ENCODE peak calls at places on chromosome 12, in five cellular contexts. C is Panc1, K is cardiac muscle cell, O is lower lobe of right lung, D is transverse colon. G is an unnamed sample. For H3K36me3, the result is how much of the 10 kb centered on the place peaks cover.

GRCh38 chr12:111636209-111636928 is 37.3 kb upstream of the ATXN2 start:
- DNase-seq in C (no peak), D (peak), K (peak), O (peak), G (no peak)

GRCh38 chr12:6363330-6364036 is 11.9 kb downstream of the SCNN1A start:
- DNase-seq in D (peak), C (no peak), O (peak), K (peak), G (peak)

GRCh38 chr12:48796976-48797375 is 8.1 kb upstream of the ADCY6 start:
- DNase-seq in D (no peak), K (no peak), C (no peak), O (no peak), G (no peak)

GRCh38 chr12:52321433-52321832 is 235 bp upstream of the KRT83 start:
- DNase-seq in C (no peak), O (no peak), D (no peak), K (no peak), G (no peak)

GRCh38 chr12:69290545-69291277 is 51.3 kb downstream of the CPSF6 start:
- DNase-seq in D (peak), O (peak), C (peak), K (peak), G (no peak)

GRCh38 chr12:131795064-131795463 is 33.1 kb upstream of the MMP17 start:
- DNase-seq in O (no peak), K (no peak), C (no peak), D (no peak), G (no peak)

GRCh38 chr12:114476159-114476558 is 70.2 kb upstream of the TBX5 start:
- DNase-seq in O (no peak), K (peak), D (no peak), C (no peak), G (no peak)

GRCh38 chr12:113051759-113052158 is 4.8 kb upstream of the DTX1 start:
- DNase-seq in C (no peak), O (no peak), D (no peak), K (no peak), G (no peak)

GRCh38 chr12:112577473-112578334 is 159.0 kb downstream of the PTPN11 start:
- DNase-seq in K (no peak), C (no peak), D (no peak), O (no peak), G (no peak)

DNA sequence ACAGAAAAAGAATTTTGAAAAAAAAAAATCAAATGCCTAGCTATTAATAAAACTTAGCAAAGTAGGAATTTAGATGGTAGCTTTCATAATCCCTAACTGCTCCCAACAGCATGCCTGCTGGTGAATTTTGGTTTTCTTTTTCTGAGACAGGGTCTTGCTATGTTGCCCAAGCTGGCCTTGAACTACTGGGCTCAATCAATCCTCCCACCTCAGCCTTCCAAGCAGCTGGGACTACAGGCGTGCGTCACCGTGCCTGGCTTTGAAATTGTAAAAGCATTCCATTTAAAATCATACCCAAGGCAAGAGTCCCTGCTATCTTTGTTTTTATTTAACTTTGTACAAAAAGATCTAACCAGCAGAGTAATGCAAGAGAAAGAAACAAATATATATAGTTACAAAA is 20.7 kb downstream of the FBXO21 start:
- DNase-seq in K (no peak), O (no peak), D (no peak), C (no peak), G (no peak)
- H3K36me3 ChIP-seq in K (half or more), O (half or more), D (half or more), C (under half), G (half or more)

DNA sequence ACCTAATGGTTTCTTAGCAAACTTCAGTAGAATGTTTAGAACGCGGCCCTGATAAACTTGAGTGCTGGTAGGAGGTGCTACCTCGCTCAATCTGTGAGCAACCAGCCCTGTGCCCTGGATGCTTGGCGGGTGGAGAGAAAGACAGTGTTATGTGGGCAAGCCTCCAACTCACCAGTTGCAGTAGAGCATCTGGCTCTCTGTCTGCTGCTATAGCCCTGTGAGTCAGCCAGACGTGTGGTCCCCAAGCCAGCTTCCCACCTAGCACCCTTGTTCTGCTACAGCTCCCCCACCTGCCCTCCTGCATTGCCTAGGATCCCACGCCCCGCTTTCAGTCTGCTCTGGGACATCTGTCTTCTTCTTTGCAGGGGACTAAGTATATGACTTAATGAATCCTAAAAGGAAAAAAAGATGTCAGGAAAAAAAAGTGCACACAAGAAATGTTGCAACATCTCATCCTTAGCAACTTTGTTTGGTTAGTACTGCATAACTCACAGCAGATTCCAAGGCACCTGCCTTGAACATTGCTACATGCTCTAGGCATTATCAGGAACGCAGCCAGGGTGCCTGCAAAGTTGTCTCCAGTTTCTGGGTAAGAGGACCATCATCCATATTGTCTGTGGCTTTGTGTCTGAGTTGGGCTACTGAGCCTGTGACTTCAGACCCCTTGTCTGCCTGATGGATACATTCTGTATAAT is 13.6 kb downstream of the SNRNP35 start:
- DNase-seq in C (no peak), K (no peak), D (no peak), O (no peak), G (no peak)
- H3K36me3 ChIP-seq in C (under half), K (under half), D (under half), O (under half), G (half or more)

GRCh38 chr12:109937371-109937770 is 37.3 kb downstream of the TCHP start:
- DNase-seq in K (no peak), C (no peak), O (no peak), D (no peak), G (no peak)
- H3K36me3 ChIP-seq in K (under half), C (under half), O (half or more), D (under half), G (half or more)

GRCh38 chr12:66848967-66849366 is 170.1 kb upstream of the GRIP1 start:
- DNase-seq in D (no peak), O (no peak), K (peak), C (no peak), G (no peak)

GRCh38 chr12:66851134-66851533 is 172.3 kb upstream of the GRIP1 start:
- DNase-seq in C (no peak), K (no peak), D (no peak), O (no peak), G (no peak)
- H3K36me3 ChIP-seq in C (under half), K (under half), D (under half), O (under half), G (under half)

G was measured in left lung.